ENCODE peak calls at places on chromosomes 13 and 19, in seven cellular contexts. N, G, Y, I, B, M and D are unnamed samples. For H3K4me1, the result is how much of the 10 kb centered on the place peaks cover.

GRCh38 chr19:38930776-38931761 is at the start of gene MRPS12:
- DNase-seq in N (peak), Y (peak), B (peak), I (peak), G (peak), M (peak), D (peak)

GRCh38 chr13:26468203-26468602 is 89.3 kb upstream of the WASF3 start:
- DNase-seq in Y (no peak), N (no peak), M (no peak), G (no peak), B (no peak), I (no peak), D (no peak)

GRCh38 chr19:7908742-7909461 is 5.2 kb downstream of the MAP2K7 start:
- DNase-seq in Y (no peak), B (no peak), N (no peak), G (no peak), I (no peak), M (no peak), D (no peak)

GRCh38 chr19:17680235-17680722 is 7.9 kb downstream of the UNC13A start:
- DNase-seq in N (peak), Y (peak), M (peak), G (peak), I (no peak), B (peak), D (peak)

GRCh38 chr19:35346193-35347052 is 1.3 kb upstream of the FFAR1 start:
- DNase-seq in N (no peak), M (peak), I (no peak), Y (peak), B (peak), G (no peak), D (no peak)

GRCh38 chr19:33492090-33492489 is 29.5 kb downstream of the PEPD start:
- DNase-seq in G (no peak), M (no peak), B (peak), Y (no peak), I (no peak), N (no peak), D (no peak)

GRCh38 chr13:113483504-113484287 is 6.8 kb downstream of the DCUN1D2 start:
- DNase-seq in N (no peak), Y (no peak), M (no peak), I (no peak), G (no peak), B (no peak), D (no peak)

GRCh38 chr13:74450976-74451375 is 316.8 kb upstream of the KLF12 start:
- DNase-seq in Y (no peak), M (no peak), N (no peak), G (no peak), B (no peak), I (no peak), D (no peak)

GRCh38 chr19:38381138-38381537 is 6.7 kb downstream of the GGN start:
- DNase-seq in B (no peak), I (no peak), M (no peak), G (no peak), N (no peak), Y (no peak), D (no peak)

GRCh38 chr13:52599037-52599852 is 43.0 kb upstream of the HNRNPA1L2 start:
- DNase-seq in M (no peak), N (no peak), Y (no peak), I (no peak), B (no peak), G (no peak), D (no peak)

GRCh38 chr13:80084086-80084676 is 256.7 kb downstream of the SPRY2 start:
- DNase-seq in N (no peak), G (peak), B (no peak), I (no peak), M (no peak), Y (no peak), D (peak)

GRCh38 chr19:46710687-46711086 is 6.2 kb downstream of the PRKD2 start:
- DNase-seq in N (no peak), B (peak), Y (no peak), I (no peak), G (no peak), M (no peak), D (no peak)

GRCh38 chr13:73702419-73703071 is 431.7 kb downstream of the KLF12 start:
- DNase-seq in Y (no peak), B (no peak), G (peak), M (no peak), N (peak), I (no peak), D (no peak)

GRCh38 chr13:79245937-79246574 is 160.0 kb downstream of the RBM26 start:
- DNase-seq in Y (no peak), I (no peak), N (no peak), G (no peak), M (no peak), B (no peak), D (peak)

GRCh38 chr13:113656831-113657671 is 947 bp downstream of the ATP4B start:
- DNase-seq in Y (no peak), I (no peak), N (no peak), B (peak), G (no peak), M (no peak), D (peak)

GRCh38 chr19:48544856-48545750 is 6.9 kb upstream of the SULT2B1 start:
- DNase-seq in B (no peak), M (no peak), I (no peak), N (no peak), Y (no peak), G (no peak), D (no peak)

GRCh38 chr13:74288361-74288911 is 154.2 kb upstream of the KLF12 start:
- DNase-seq in G (peak), M (no peak), B (peak), Y (no peak), I (peak), N (peak), D (peak)

GRCh38 chr19:39059302-39059701 is 24.9 kb upstream of the ACP7 start:
- DNase-seq in Y (no peak), B (no peak), I (no peak), N (no peak), M (no peak), G (no peak), D (no peak)

DNA sequence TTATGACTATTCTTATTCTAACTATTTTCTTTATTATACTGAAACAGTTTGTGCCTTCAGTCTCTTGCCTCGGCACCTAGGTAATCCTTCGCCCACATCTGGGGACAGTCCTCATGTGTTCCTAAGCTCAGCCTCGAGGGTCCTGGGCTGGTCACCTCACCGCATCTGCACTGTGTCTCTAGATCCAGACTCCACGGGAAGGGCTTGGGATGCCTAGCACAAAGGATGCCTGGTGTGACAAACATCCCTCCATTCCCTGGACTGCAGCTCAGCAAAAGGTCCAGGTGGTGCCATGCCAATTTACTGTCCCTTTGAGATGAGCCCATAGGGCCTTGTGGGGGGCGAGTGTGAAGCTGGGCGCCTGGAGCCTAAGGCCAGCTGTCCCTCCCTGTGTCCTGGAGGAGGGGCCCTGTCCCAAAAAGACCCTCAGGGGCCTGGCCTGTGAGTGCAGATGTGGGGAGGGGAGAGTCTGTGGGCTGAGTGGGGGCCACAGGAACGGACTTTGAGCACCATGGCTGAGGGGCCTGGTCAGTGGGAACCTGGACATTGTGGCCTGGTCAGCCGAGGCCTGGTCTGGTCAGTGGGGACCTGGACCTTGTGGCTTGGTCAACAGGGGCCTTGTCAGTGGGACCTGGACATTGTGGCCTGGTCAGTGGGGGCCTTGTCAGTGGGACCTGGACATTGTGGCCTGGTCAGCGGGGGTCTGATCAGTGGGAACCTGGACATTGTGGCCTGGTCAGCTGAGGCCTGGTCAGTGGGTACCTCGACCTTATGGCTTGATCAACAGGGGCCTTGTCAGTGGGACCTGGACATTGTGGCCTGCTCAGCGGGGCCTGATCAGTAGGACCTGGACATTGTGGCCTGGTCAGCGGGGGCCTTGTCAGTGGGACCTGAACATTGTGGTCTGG is 45.1 kb upstream of the TPM4 start:
- DNase-seq in Y (no peak), G (no peak), M (no peak), N (no peak), B (no peak), I (no peak), D (no peak)
- H3K27ac ChIP-seq in Y (no peak), G (no peak), M (no peak), N (no peak), B (no peak), I (no peak), D (no peak)

GRCh38 chr13:98290261-98290660 is 113.2 kb upstream of the RNF113B start:
- DNase-seq in G (no peak), M (no peak), N (no peak), I (no peak), B (no peak), Y (no peak), D (no peak)
- H3K4me1 ChIP-seq in G (under half), M (under half), N (under half), I (under half), B (under half), Y (under half), D (under half)

GRCh38 chr19:5625641-5626040 is 2.8 kb downstream of the SAFB start:
- DNase-seq in I (no peak), Y (no peak), B (no peak), G (no peak), N (no peak), M (no peak), D (no peak)
- H3K27ac ChIP-seq in I (no peak), Y (no peak), B (no peak), G (no peak), N (peak), M (peak), D (no peak)

GRCh38 chr13:48189122-48189521 is 43.9 kb upstream of the ITM2B start:
- DNase-seq in Y (no peak), I (no peak), N (no peak), B (no peak), G (no peak), M (no peak), D (no peak)
- H3K4me1 ChIP-seq in Y (half or more), I (under half), N (under half), B (under half), G (under half), M (half or more), D (under half)

GRCh38 chr13:44174769-44175425 is 198.7 kb upstream of the SERP2 start:
- DNase-seq in B (no peak), I (no peak), N (peak), M (no peak), G (peak), Y (no peak), D (no peak)
- H3K27ac ChIP-seq in B (no peak), I (no peak), N (peak), M (no peak), G (peak), Y (no peak), D (no peak)

GRCh38 chr19:4064551-4065260 is 2.0 kb downstream of the ZBTB7A start:
- DNase-seq in B (peak), M (peak), G (peak), Y (no peak), N (peak), I (no peak), D (no peak)
- H3K4me1 ChIP-seq in B (under half), M (half or more), G (under half), Y (half or more), N (under half), I (under half), D (under half)

DNA sequence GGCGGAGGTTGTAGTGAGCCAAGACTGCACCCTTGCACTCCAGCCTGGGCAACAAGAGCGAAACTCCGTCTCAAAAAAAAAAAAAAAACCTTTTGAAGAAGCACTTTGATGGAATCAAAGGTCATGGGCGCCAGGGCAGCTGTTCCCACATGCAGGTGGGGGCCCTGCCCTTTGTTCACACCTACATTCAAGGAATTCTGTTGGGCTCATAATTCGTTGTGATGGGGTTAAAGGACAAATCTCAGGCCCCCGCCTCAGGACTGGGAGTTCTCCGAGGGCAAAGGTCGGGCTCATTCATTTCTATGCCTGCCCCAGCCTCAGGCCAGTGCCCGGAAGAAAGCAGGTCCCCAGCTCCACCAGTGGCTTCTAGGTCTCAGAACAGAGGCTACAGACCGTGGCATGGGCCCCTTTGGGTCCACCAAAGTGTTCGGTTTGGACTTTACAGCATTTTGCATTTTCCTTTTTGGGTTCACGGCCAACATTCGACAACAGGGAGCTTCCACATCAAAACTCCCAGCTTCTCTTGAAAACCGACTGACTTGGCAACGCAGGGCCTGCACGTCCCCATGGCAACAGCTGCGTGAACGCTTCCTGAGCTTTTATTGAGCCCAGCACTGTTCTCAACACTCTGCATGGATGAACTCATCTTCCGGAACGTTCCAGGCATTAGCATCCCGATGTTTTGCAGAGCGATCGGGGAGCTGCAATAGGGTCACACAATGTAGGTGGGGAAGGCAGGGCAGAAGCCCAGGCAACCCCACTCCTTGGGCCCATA is 10.1 kb upstream of the GTF2F1 start:
- DNase-seq in M (no peak), N (no peak), G (peak), Y (no peak), B (no peak), I (no peak), D (peak)
- H3K27ac ChIP-seq in M (no peak), N (no peak), G (peak), Y (no peak), B (no peak), I (no peak), D (no peak)

GRCh38 chr19:13881692-13882418 is 4.9 kb downstream of the NANOS3 start:
- DNase-seq in M (peak), G (no peak), N (no peak), B (no peak), I (no peak), Y (peak), D (peak)
- H3K4me1 ChIP-seq in M (under half), G (under half), N (under half), B (under half), I (under half), Y (half or more), D (under half)

GRCh38 chr13:98451676-98452105 is 125.2 kb downstream of the STK24 start:
- DNase-seq in M (no peak), Y (no peak), G (no peak), B (no peak), N (no peak), I (no peak), D (peak)

GRCh38 chr13:98448642-98448928 is 128.3 kb downstream of the STK24 start:
- DNase-seq in M (no peak), I (no peak), G (no peak), B (no peak), Y (no peak), N (no peak), D (no peak)

GRCh38 chr13:98449273-98449672 is 127.6 kb downstream of the STK24 start:
- DNase-seq in M (no peak), Y (no peak), I (no peak), N (no peak), G (no peak), B (no peak), D (no peak)

GRCh38 chr13:98450012-98450411 is 126.9 kb downstream of the STK24 start:
- DNase-seq in G (no peak), I (no peak), B (no peak), N (no peak), M (no peak), Y (no peak), D (no peak)

DNA sequence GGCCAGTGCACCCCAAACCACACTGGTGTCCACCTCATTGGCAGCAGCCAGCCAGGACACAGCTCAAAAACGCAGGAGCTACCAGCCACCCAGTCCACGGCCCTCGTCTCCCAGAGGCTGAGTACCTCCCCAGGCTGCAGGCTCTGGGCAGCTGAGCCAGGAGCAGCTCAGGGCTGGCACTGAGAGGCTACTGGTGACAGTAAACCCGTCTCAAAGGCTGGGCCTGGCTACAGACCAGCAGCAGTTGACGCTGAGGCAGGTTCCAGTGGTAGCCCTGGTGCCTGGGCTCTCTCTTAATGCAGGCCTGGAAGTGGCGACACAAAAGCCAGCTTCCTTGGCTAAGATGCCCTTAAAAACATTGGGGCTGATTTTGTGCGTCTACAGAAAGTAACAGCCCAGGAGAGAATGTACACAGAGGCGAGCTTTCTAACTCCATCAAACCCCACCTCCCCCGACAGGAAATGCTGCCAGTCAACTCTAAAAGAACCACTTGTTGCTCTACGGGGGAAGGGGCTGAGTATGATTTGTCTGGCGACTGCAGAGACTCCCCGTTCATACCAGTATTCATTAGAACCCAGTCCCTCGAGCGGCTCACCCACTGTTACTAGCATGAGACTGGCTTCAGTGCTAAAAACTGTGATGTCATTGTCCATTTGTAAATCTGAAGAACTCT is 126.3 kb downstream of the STK24 start:
- DNase-seq in M (no peak), I (no peak), G (no peak), B (no peak), Y (no peak), N (peak), D (no peak)
- H3K27ac ChIP-seq in M (peak), I (peak), G (peak), B (no peak), Y (peak), N (peak), D (no peak)